ENCODE peak calls at places on chromosomes 4 and X, in seven cellular contexts. D, F, A, R, M, C and Y are unnamed samples.

GRCh38 chr4:76696109-76696508 is 201.8 kb downstream of the SOWAHB start:
- DNase-seq in M (peak), F (no peak), C (no peak), R (peak), D (no peak), A (no peak), Y (no peak)

GRCh38 chr4:21948347-21949072 is at the start of gene KCNIP4:
- DNase-seq in M (peak), R (peak), C (peak), F (no peak), A (no peak), D (no peak), Y (no peak)

GRCh38 chrX:16946971-16947562 is 609 bp downstream of the REPS2 start:
- DNase-seq in A (peak), C (peak), R (peak), M (peak), F (peak), D (no peak), Y (peak)

GRCh38 chr4:90328558-90328957 is 201.4 kb downstream of the CCSER1 start:
- DNase-seq in A (no peak), C (no peak), R (no peak), D (no peak), M (peak), F (no peak), Y (no peak)

GRCh38 chr4:149164282-149164681 is 651.4 kb downstream of the IQCM start:
- DNase-seq in F (no peak), M (no peak), D (no peak), A (no peak), R (no peak), C (no peak), Y (no peak)

GRCh38 chr4:32485976-32486375 is 1765.8 kb downstream of the PCDH7 start:
- DNase-seq in A (no peak), F (no peak), D (peak), R (no peak), M (no peak), C (no peak), Y (no peak)

GRCh38 chrX:152819732-152820131 is 10.8 kb downstream of the CETN2 start:
- DNase-seq in M (no peak), A (no peak), R (no peak), C (no peak), F (no peak), D (no peak), Y (no peak)

GRCh38 chr4:125070869-125071268 is 243.9 kb upstream of the FAT4 start:
- DNase-seq in A (no peak), M (peak), R (no peak), D (no peak), C (no peak), F (no peak), Y (no peak)

GRCh38 chrX:148662014-148662413 is 161.6 kb downstream of the AFF2 start:
- DNase-seq in R (no peak), F (no peak), D (no peak), C (no peak), A (no peak), M (no peak), Y (no peak)

GRCh38 chr4:154854362-154854761 is 73.3 kb downstream of the RBM46 start:
- DNase-seq in M (no peak), C (no peak), A (no peak), R (no peak), D (no peak), F (no peak), Y (no peak)

GRCh38 chr4:6177587-6178197 is 22.7 kb downstream of the JAKMIP1 start:
- DNase-seq in R (no peak), M (no peak), F (peak), C (no peak), D (no peak), A (no peak), Y (no peak)

GRCh38 chrX:138877746-138878145 is 166.2 kb upstream of the FGF13 start:
- DNase-seq in C (no peak), M (no peak), A (no peak), F (no peak), D (no peak), R (no peak), Y (no peak)

GRCh38 chrX:48511561-48511960 is 2.8 kb downstream of the PORCN start:
- DNase-seq in F (no peak), R (no peak), A (no peak), M (no peak), C (no peak), D (no peak), Y (no peak)